ENCODE peak calls at places on chromosomes 7 and 10, in ten cellular contexts. T is HCT116, W is lung, Y is transverse colon, P is GM06990, V is hepatocyte, B is mammary epithelial cell, C is upper lobe of right lung, S is HFF-Myc, E is neural crest cell. F is an unnamed sample.

GRCh38 chr10:13945760-13946460 is 359.1 kb downstream of the PRPF18 start:
- DNase-seq in Y (no peak), V (peak), B (no peak), T (no peak), P (no peak), E (peak), C (no peak), W (no peak), S (no peak), F (no peak)

GRCh38 chr7:131957338-131958025 is 401.1 kb upstream of the PODXL start:
- DNase-seq in S (no peak), T (no peak), W (no peak), P (no peak), V (no peak), B (no peak), E (no peak), C (no peak), Y (no peak), F (no peak)

GRCh38 chr10:28095791-28096367 is 97.0 kb upstream of the ODAD2 start:
- DNase-seq in P (no peak), E (no peak), V (no peak), C (no peak), Y (no peak), B (no peak), T (no peak), S (peak), W (no peak), F (no peak)

GRCh38 chr10:58152698-58153263 is 114.9 kb downstream of the IPMK start:
- DNase-seq in T (peak), C (no peak), B (peak), S (peak), W (no peak), P (no peak), V (peak), Y (peak), E (peak), F (no peak)

GRCh38 chr10:110335314-110336064 is 30.8 kb upstream of the SMNDC1 start:
- DNase-seq in C (no peak), V (no peak), Y (no peak), S (no peak), W (no peak), P (no peak), T (no peak), B (no peak), E (no peak), F (no peak)

GRCh38 chr10:271201-271600 is 135.9 kb downstream of the ZMYND11 start:
- DNase-seq in S (no peak), Y (no peak), W (no peak), T (no peak), P (no peak), E (no peak), B (no peak), V (no peak), C (no peak), F (no peak)

GRCh38 chr7:134186022-134186421 is 58.9 kb downstream of the LRGUK start:
- DNase-seq in S (no peak), P (no peak), V (no peak), C (no peak), Y (no peak), W (no peak), E (no peak), B (peak), T (no peak), F (no peak)

GRCh38 chr10:124522131-124522902 is 60.7 kb downstream of the LHPP start:
- DNase-seq in C (no peak), S (no peak), P (no peak), E (no peak), W (no peak), T (no peak), B (no peak), V (no peak), Y (no peak), F (no peak)

GRCh38 chr10:118818621-118819221 is 64.0 kb upstream of the CACUL1 start:
- DNase-seq in W (no peak), V (no peak), C (peak), E (no peak), S (no peak), T (no peak), Y (no peak), P (no peak), B (no peak), F (no peak)

GRCh38 chr10:60732240-60733188 is 45.8 kb upstream of the CDK1 start:
- DNase-seq in B (peak), E (peak), T (no peak), Y (peak), W (peak), V (peak), C (no peak), P (no peak), S (no peak), F (no peak)

GRCh38 chr7:128842674-128843641 is 12.8 kb downstream of the FLNC start:
- DNase-seq in Y (no peak), S (no peak), W (no peak), B (no peak), T (no peak), V (no peak), E (no peak), C (no peak), P (no peak), F (no peak)

GRCh38 chr7:128841171-128841690 is 11.0 kb downstream of the FLNC start:
- DNase-seq in W (no peak), Y (peak), E (no peak), V (no peak), B (no peak), T (no peak), S (no peak), C (peak), P (no peak), F (no peak)

GRCh38 chr7:128840326-128841170 is 10.3 kb downstream of the FLNC start:
- DNase-seq in S (no peak), C (peak), Y (no peak), V (no peak), B (no peak), E (no peak), T (no peak), W (no peak), P (no peak), F (no peak)

GRCh38 chr7:128843938-128844621 is 13.9 kb downstream of the FLNC start:
- DNase-seq in T (no peak), B (no peak), Y (no peak), E (no peak), S (no peak), W (no peak), V (no peak), P (no peak), C (no peak), F (no peak)

GRCh38 chr7:128841961-128842673 is 11.9 kb downstream of the FLNC start:
- DNase-seq in E (no peak), B (no peak), Y (peak), V (no peak), T (no peak), S (no peak), C (peak), P (peak), W (no peak), F (peak)
- TF ChIP-seq CTCF in E (peak), B (peak), Y (peak), V (peak), T (peak), S (peak), C (peak), P (peak), W (no peak), F (peak)

DNA sequence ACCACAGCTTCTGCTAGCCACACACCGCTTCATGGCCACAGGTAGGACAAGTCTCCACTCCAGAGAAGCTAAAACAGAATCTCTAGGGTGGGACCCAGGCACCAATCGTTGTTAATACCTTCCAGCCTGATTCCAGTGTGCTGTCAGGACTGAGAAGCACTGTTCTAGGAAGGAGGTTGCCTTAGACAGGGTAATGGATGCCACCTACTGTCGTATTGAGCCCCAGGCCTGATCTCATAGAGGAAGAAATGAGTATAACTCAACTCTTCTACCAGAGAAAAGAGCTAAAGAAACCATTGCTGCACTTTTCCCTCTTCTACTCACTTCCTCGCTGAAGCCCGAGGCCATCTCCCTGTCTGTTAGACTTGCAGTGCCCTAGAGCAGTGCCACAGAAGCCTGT is 31.8 kb downstream of the CNNM1 start:
- DNase-seq in S (no peak), V (no peak), B (no peak), W (no peak), P (no peak), T (no peak), Y (no peak), E (no peak), C (no peak), F (no peak)
- TF ChIP-seq CTCF in S (no peak), V (no peak), B (no peak), W (no peak), P (no peak), T (no peak), Y (no peak), E (no peak), C (no peak), F (no peak)

GRCh38 chr7:48139461-48139860 is 31.8 kb upstream of the ABCA13 start:
- DNase-seq in Y (peak), V (peak), W (no peak), C (no peak), S (no peak), E (no peak), P (no peak), B (no peak), T (peak), F (no peak)
- TF ChIP-seq CTCF in Y (peak), V (peak), W (no peak), C (no peak), S (peak), E (peak), P (no peak), B (peak), T (peak), F (no peak)

GRCh38 chr10:122421054-122421625 is 33.3 kb upstream of the ARMS2 start:
- DNase-seq in E (no peak), Y (no peak), W (no peak), B (peak), S (no peak), V (no peak), T (no peak), C (no peak), P (no peak), F (no peak)

GRCh38 chr10:122422266-122422980 is 32.0 kb upstream of the ARMS2 start:
- DNase-seq in P (no peak), C (no peak), Y (no peak), B (no peak), W (no peak), T (no peak), E (no peak), V (no peak), S (no peak), F (no peak)

GRCh38 chr10:122420624-122421007 is 33.8 kb upstream of the ARMS2 start:
- DNase-seq in S (no peak), C (no peak), Y (no peak), V (no peak), T (no peak), E (no peak), W (no peak), P (no peak), B (no peak), F (no peak)

GRCh38 chr10:122419890-122420623 is 34.4 kb upstream of the ARMS2 start:
- DNase-seq in C (no peak), P (no peak), B (peak), V (no peak), Y (no peak), E (no peak), S (peak), T (no peak), W (no peak), F (no peak)

GRCh38 chr10:122421747-122422146 is 32.7 kb upstream of the ARMS2 start:
- DNase-seq in Y (no peak), W (no peak), B (no peak), E (no peak), S (no peak), C (no peak), P (no peak), V (no peak), T (no peak), F (no peak)
- TF ChIP-seq CTCF in Y (no peak), W (no peak), B (no peak), E (no peak), S (no peak), C (no peak), P (no peak), V (no peak), T (no peak), F (no peak)

DNA sequence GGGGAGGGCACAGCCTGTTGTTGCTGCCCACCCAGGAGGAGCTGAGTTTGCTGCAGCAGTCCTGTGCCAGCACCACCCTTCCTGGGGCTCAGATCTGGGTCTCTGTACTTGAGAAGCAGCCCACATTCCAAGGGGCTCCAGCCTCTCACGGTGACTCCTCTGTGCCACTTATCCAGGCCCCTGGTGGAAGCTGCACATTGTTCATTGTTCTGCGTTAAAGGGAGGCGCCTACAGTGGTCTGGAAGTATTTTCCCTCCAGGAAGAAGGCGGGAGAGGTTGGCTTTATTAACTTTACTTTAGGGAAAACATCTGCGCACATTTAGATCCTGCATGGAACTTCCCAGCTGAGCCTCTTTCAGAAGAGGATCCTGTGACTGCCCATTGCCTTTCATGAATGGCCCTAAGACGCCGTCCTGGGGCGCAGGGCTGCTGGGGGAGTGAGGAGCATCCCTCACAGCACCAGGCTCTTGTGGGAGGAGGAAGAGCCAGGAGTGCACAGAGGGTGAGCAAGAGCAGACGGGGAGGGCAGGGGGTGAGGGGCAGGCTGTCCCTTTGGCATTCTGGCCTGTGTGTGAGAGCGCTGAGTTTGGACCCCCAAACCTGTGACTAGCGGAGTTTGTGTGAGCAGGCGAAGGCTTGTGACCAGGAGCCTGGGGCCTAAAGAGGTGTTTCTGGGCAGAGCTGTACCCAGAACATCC is 98.6 kb upstream of the BTBD16 start:
- DNase-seq in B (no peak), W (no peak), Y (no peak), E (no peak), S (no peak), P (no peak), T (no peak), C (peak), V (peak), F (no peak)
- TF ChIP-seq CTCF in B (no peak), W (no peak), Y (no peak), E (no peak), S (no peak), P (no peak), T (no peak), C (no peak), V (no peak), F (no peak)

GRCh38 chr10:68284007-68284406 is 47.9 kb upstream of the HNRNPH3 start:
- DNase-seq in C (no peak), E (no peak), W (no peak), Y (no peak), S (no peak), T (no peak), V (no peak), B (no peak), P (no peak), F (no peak)

GRCh38 chr10:68284597-68284996 is 47.3 kb upstream of the HNRNPH3 start:
- DNase-seq in E (no peak), C (no peak), V (no peak), P (no peak), W (no peak), S (no peak), Y (no peak), B (no peak), T (no peak), F (no peak)

GRCh38 chr10:68288680-68289079 is 43.2 kb upstream of the HNRNPH3 start:
- DNase-seq in P (no peak), B (no peak), S (no peak), Y (no peak), C (no peak), E (no peak), W (no peak), V (no peak), T (no peak), F (no peak)
- TF ChIP-seq CTCF in P (no peak), B (no peak), S (no peak), Y (no peak), C (no peak), E (no peak), W (no peak), V (no peak), T (no peak), F (no peak)

GRCh38 chr7:138542183-138542582 is 82.1 kb downstream of the TRIM24 start:
- DNase-seq in T (no peak), P (peak), V (no peak), C (no peak), B (no peak), W (no peak), E (no peak), S (no peak), Y (no peak), F (no peak)

GRCh38 chr7:138543739-138544138 is 83.7 kb downstream of the TRIM24 start:
- DNase-seq in W (no peak), T (no peak), E (no peak), V (no peak), P (no peak), S (no peak), C (no peak), B (no peak), Y (no peak), F (no peak)

GRCh38 chr7:138538996-138539644 is 79.1 kb downstream of the TRIM24 start:
- DNase-seq in Y (no peak), B (no peak), V (no peak), E (no peak), S (no peak), C (no peak), P (no peak), W (no peak), T (no peak), F (no peak)

DNA sequence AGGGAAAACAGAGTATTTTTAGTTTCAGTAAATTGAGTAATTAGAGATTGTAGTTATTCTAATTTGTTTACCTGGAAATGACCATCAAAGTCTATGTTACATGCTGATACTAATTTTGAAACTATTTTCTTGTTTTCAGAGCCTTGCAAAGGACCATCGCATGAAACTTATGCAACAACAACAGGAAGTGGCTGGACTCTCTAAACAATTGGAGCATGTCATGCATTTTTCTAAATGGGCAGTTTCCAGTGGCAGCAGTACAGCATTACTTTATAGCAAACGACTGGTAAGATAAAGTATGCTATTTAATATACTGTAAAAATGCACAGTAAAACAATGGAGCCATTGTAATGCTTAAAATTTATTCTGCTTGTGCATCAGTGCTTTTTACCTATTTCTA is 78.5 kb downstream of the TRIM24 start:
- DNase-seq in E (no peak), C (no peak), T (no peak), B (no peak), V (no peak), W (no peak), Y (no peak), P (peak), S (no peak), F (no peak)
- TF ChIP-seq CTCF in E (no peak), C (no peak), T (no peak), B (no peak), V (no peak), W (no peak), Y (no peak), P (no peak), S (no peak), F (no peak)

GRCh38 chr10:63496561-63496960 is 24.6 kb upstream of the REEP3 start:
- DNase-seq in V (no peak), Y (no peak), C (no peak), B (no peak), W (no peak), T (no peak), E (no peak), P (no peak), S (no peak), F (no peak)
- TF ChIP-seq CTCF in V (no peak), Y (no peak), C (no peak), B (no peak), W (no peak), T (no peak), E (no peak), P (no peak), S (no peak), F (no peak)

DNA sequence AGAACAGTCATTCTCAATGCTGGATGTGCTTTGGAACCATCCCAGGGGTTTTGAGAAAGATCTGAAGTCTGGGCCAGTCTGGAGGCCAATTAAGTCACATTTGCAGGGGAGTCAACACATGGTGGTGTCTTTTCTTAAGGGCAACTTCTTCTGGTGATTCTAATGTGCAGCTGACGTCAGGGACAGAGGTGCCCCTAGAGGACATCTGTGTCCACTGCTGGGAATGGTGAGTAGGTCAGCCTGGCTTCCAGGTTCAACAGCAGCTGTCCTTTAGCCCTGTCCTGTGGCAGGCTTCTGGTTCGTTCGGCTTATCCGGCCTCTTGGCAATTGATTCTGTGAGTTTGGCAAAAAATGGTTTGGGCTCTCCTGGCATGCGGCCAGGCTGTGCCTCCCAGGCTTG is 269.7 kb upstream of the HABP2 start:
- DNase-seq in B (no peak), P (no peak), C (no peak), V (no peak), W (no peak), T (peak), S (no peak), Y (no peak), E (no peak), F (no peak)
- TF ChIP-seq CTCF in B (no peak), P (no peak), C (peak), V (no peak), W (no peak), T (peak), S (no peak), Y (no peak), E (no peak), F (no peak)

F was measured in D721Med.